ENCODE peak calls at places on chromosomes 4 and X, in nine cellular contexts. D is HFFc6, X is transverse colon, J is AG09309, F is GM10248, E is choroid plexus epithelial cell, H is osteocyte, U is type B pancreatic cell, P is mammary epithelial cell. V is an unnamed sample.

GRCh38 chr4:122842984-122843531 is 16.4 kb downstream of the FGF2 start:
- DNase-seq in D (no peak), X (peak), J (no peak), F (no peak), E (no peak), H (no peak), U (no peak), P (no peak), V (no peak)

GRCh38 chrX:105460366-105460765 is 239.9 kb upstream of the TEX13A start:
- DNase-seq in D (peak), X (no peak), J (no peak), F (no peak), E (peak), H (no peak), U (no peak), P (peak), V (no peak)

GRCh38 chrX:103513067-103513466 is 6.2 kb downstream of the RAB40A start:
- DNase-seq in D (no peak), X (no peak), J (no peak), F (no peak), E (peak), H (no peak), U (no peak), P (no peak), V (no peak)

GRCh38 chrX:153816821-153817220 is 13.5 kb downstream of the PDZD4 start:
- DNase-seq in D (no peak), X (no peak), J (no peak), F (no peak), E (no peak), H (no peak), U (no peak), P (no peak), V (no peak)

GRCh38 chr4:79917246-79917645 is 155.8 kb downstream of the ANTXR2 start:
- DNase-seq in D (peak), X (peak), J (peak), F (peak), E (peak), H (no peak), U (no peak), P (peak), V (peak)

GRCh38 chr4:101201421-101201820 is 145.9 kb downstream of the PPP3CA start:
- DNase-seq in D (no peak), X (no peak), J (no peak), F (no peak), E (no peak), H (no peak), U (no peak), P (peak), V (no peak)

GRCh38 chr4:11218692-11219091 is 210.0 kb downstream of the HS3ST1 start:
- DNase-seq in D (no peak), X (no peak), J (no peak), F (no peak), E (peak), H (no peak), U (no peak), P (no peak), V (no peak)

GRCh38 chr4:87044511-87045369 is 109.9 kb downstream of the AFF1 start:
- DNase-seq in D (no peak), X (no peak), J (no peak), F (no peak), E (no peak), H (no peak), U (no peak), P (no peak), V (no peak)

GRCh38 chrX:10137516-10137915 is 19.3 kb upstream of the CLCN4 start:
- DNase-seq in D (no peak), X (no peak), J (no peak), F (no peak), E (no peak), H (no peak), U (no peak), P (no peak), V (no peak)

GRCh38 chrX:14356401-14356800 is 172.9 kb upstream of the GLRA2 start:
- DNase-seq in D (peak), X (no peak), J (peak), F (no peak), E (peak), H (no peak), U (no peak), P (peak), V (no peak)

GRCh38 chr4:14916554-14917304 is 85.6 kb upstream of the CPEB2 start:
- DNase-seq in D (peak), X (no peak), J (no peak), F (no peak), E (peak), H (no peak), U (no peak), P (peak), V (no peak)

GRCh38 chr4:76799718-76800117 is 98.2 kb downstream of the SOWAHB start:
- DNase-seq in D (no peak), X (no peak), J (no peak), F (no peak), E (no peak), H (no peak), U (no peak), P (no peak), V (no peak)

GRCh38 chr4:70240192-70240591 is 2.2 kb upstream of the CSN3 start:
- DNase-seq in D (no peak), X (no peak), J (no peak), F (no peak), E (peak), H (no peak), U (no peak), P (no peak), V (no peak)

GRCh38 chr4:23484689-23485088 is 405.2 kb downstream of the PPARGC1A start:
- DNase-seq in D (no peak), X (no peak), J (no peak), F (no peak), E (no peak), H (no peak), U (no peak), P (no peak), V (no peak)

GRCh38 chr4:55033296-55033695 is 92.1 kb downstream of the KDR start:
- DNase-seq in D (no peak), X (no peak), J (no peak), F (no peak), E (no peak), H (no peak), U (no peak), P (no peak), V (no peak)

GRCh38 chr4:92307156-92307555 is 3.4 kb downstream of the GRID2 start:
- DNase-seq in D (no peak), X (no peak), J (no peak), F (no peak), E (no peak), H (no peak), U (no peak), P (no peak), V (no peak)

GRCh38 chr4:114108869-114109268 is 129.4 kb upstream of the ARSJ start:
- DNase-seq in D (peak), X (no peak), J (no peak), F (no peak), E (peak), H (no peak), U (no peak), P (peak), V (peak)

GRCh38 chrX:109840585-109840984 is 107.5 kb upstream of the ACSL4 start:
- DNase-seq in D (peak), X (peak), J (peak), F (no peak), E (peak), H (no peak), U (no peak), P (peak), V (no peak)

GRCh38 chr4:17812801-17813200 is 2.0 kb downstream of the NCAPG start:
- DNase-seq in D (no peak), X (no peak), J (no peak), F (no peak), E (peak), H (no peak), U (no peak), P (no peak), V (no peak)

GRCh38 chr4:93063325-93063724 is 759.6 kb downstream of the GRID2 start:
- DNase-seq in D (no peak), X (no peak), J (no peak), F (no peak), E (no peak), H (no peak), U (no peak), P (no peak), V (no peak)

GRCh38 chr4:10461091-10461849 is 4.0 kb upstream of the ZNF518B start:
- DNase-seq in D (no peak), X (peak), J (no peak), F (peak), E (peak), H (peak), U (peak), P (peak), V (peak)

GRCh38 chrX:63784902-63785692 is at the start of gene ARHGEF9:
- DNase-seq in D (no peak), X (peak), J (no peak), F (no peak), E (peak), H (no peak), U (peak), P (no peak), V (peak)

GRCh38 chrX:75230296-75230695 is 43.6 kb upstream of the UPRT start:
- DNase-seq in D (no peak), X (no peak), J (no peak), F (no peak), E (no peak), H (no peak), U (no peak), P (no peak), V (no peak)

GRCh38 chr4:56689231-56689630 is 8.1 kb upstream of the HOPX start:
- DNase-seq in D (no peak), X (no peak), J (no peak), F (no peak), E (no peak), H (no peak), U (no peak), P (no peak), V (no peak)

DNA sequence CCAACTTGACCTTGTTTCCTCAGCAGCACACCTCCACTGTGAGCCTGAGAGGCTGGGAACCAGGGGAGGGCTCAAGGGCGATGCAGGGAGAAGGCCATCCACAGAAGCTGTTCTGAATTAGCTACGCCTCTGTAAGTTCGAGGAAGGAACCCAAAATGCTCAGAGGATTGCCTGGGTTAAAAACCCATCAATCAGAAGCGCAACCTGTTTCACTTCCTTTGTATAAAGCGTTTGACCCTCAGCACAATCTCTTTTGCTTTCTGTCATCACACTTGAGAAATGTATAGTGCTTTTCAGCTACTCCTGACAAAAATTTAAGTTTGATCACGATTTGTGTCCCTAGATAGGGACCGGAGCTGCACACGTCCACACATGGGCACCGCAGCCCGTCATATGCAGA is 48.0 kb upstream of the MAP3K15 start:
- DNase-seq in D (no peak), X (no peak), J (no peak), F (no peak), E (no peak), H (no peak), U (no peak), P (no peak), V (no peak)
- TF ChIP-seq CTCF in D (no peak), X (no peak), J (no peak), F (no peak), E (no peak), H (no peak), U (no peak), P (no peak), V (no peak)

GRCh38 chr4:97984545-97985131 is 158.6 kb downstream of the STPG2 start:
- DNase-seq in D (no peak), X (no peak), J (no peak), F (no peak), E (peak), H (no peak), U (no peak), P (no peak), V (peak)
- TF ChIP-seq CTCF in D (peak), X (no peak), J (peak), F (no peak), E (peak), H (peak), U (peak), P (peak), V (peak)

DNA sequence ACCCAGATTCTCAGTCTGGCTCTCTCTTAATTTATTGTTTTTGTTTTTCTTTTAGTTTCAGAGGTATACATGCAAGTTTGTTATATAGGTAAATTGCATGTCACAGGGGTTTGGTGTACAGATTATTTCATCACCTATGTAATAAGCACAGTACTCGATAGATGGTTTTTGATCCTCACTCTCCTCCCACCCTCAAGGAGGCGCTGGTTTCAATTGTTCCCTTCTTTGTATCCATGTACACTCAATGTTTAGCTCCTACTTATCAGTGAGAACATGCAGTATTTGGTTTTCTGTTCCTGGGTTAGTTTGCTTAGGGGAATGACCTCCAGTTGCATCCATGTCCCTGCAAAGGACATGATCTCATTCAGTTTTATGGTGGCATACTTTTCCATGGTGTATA is 198.4 kb downstream of the STK32B start:
- DNase-seq in D (no peak), X (no peak), J (no peak), F (no peak), E (no peak), H (no peak), U (no peak), P (no peak), V (no peak)
- TF ChIP-seq CTCF in D (no peak), X (no peak), J (no peak), F (no peak), E (no peak), H (no peak), U (no peak), P (no peak), V (no peak)

GRCh38 chr4:60846678-60847077 is 353.4 kb upstream of the ADGRL3 start:
- DNase-seq in D (no peak), X (no peak), J (no peak), F (no peak), E (no peak), H (no peak), U (no peak), P (no peak), V (no peak)

DNA sequence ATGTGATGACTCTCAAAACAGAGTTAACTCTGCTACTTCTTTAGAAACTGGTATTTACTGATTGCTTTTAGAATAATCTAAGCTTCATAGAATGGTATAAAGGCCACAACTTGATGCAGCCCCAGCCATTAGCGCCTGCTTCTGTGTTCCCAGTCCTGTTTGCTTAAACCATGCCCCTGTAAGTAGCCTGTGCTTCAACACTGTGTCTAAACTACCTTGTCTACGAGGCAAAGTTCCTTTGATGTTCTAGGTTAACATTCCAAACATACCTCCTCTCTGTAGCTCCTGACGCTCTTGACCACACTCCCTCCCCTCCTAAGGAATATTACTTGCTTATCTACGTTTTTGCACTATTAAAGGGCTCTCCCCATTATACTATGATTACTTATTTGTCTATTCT is 352.5 kb upstream of the ADGRL3 start:
- DNase-seq in D (no peak), X (no peak), J (no peak), F (no peak), E (no peak), H (no peak), U (no peak), P (no peak), V (no peak)
- TF ChIP-seq CTCF in D (no peak), X (no peak), J (no peak), F (no peak), E (no peak), H (no peak), U (no peak), P (no peak), V (no peak)

GRCh38 chrX:13285693-13286092 is 34.2 kb downstream of the ATXN3L start:
- DNase-seq in D (no peak), X (no peak), J (no peak), F (no peak), E (no peak), H (no peak), U (no peak), P (no peak), V (no peak)
- TF ChIP-seq CTCF in D (no peak), X (no peak), J (no peak), F (no peak), E (no peak), H (no peak), U (no peak), P (no peak), V (no peak)

DNA sequence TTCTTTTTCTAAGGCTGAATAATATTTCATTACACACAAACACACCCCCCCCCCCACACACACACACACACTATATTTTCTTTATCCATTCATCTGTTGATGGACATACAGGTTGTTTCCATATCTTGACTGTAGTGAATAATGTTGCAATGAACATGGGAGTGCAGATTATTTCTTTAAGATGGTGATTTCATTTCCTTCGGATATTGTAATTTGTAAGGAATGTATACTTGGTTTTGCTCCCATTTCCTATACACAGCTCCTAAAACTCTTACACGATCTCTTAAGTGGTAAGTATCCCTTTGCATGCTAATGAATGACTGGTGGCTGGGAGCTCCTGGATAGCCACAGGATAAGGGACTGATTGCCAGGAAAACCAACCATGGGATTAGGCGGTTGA is 14.7 kb upstream of the RBMXL3 start:
- DNase-seq in D (no peak), X (no peak), J (no peak), F (no peak), E (no peak), H (no peak), U (no peak), P (no peak), V (no peak)
- TF ChIP-seq CTCF in D (no peak), X (no peak), J (no peak), F (no peak), E (no peak), H (no peak), U (no peak), P (no peak), V (no peak)

GRCh38 chr4:182223708-182224107 is 19.5 kb upstream of the TENM3 start:
- DNase-seq in D (no peak), X (no peak), J (no peak), F (no peak), E (no peak), H (no peak), U (no peak), P (no peak), V (no peak)

GRCh38 chr4:182224192-182224850 is 18.9 kb upstream of the TENM3 start:
- DNase-seq in D (no peak), X (no peak), J (no peak), F (no peak), E (no peak), H (no peak), U (no peak), P (no peak), V (no peak)

GRCh38 chr4:182225257-182225852 is 17.8 kb upstream of the TENM3 start:
- DNase-seq in D (no peak), X (no peak), J (no peak), F (no peak), E (no peak), H (no peak), U (no peak), P (no peak), V (no peak)

GRCh38 chr4:182221987-182222386 is 21.2 kb upstream of the TENM3 start:
- DNase-seq in D (no peak), X (no peak), J (no peak), F (no peak), E (no peak), H (no peak), U (no peak), P (no peak), V (no peak)

DNA sequence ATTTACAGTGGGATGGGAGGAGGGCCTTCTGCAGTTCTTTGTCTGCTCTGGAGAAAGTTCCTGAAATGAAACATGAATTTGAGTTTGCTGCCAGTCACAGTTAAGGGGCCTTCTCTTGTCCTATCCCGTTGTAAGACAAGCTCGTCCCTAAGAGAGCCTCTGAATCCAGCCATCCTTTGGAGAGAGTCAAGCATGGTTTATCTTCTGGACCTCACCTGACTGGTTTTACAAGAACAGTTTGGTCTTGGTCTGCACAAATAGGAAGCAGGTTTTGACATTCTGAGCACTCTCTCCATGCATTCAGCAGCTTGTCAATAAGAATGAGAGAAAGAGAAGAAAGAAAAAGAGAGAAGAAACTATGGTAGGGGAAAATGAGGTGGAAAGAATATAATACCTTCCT is 20.4 kb upstream of the TENM3 start:
- DNase-seq in D (no peak), X (no peak), J (no peak), F (no peak), E (no peak), H (no peak), U (no peak), P (no peak), V (no peak)
- TF ChIP-seq CTCF in D (no peak), X (no peak), J (no peak), F (no peak), E (no peak), H (no peak), U (no peak), P (no peak), V (no peak)

DNA sequence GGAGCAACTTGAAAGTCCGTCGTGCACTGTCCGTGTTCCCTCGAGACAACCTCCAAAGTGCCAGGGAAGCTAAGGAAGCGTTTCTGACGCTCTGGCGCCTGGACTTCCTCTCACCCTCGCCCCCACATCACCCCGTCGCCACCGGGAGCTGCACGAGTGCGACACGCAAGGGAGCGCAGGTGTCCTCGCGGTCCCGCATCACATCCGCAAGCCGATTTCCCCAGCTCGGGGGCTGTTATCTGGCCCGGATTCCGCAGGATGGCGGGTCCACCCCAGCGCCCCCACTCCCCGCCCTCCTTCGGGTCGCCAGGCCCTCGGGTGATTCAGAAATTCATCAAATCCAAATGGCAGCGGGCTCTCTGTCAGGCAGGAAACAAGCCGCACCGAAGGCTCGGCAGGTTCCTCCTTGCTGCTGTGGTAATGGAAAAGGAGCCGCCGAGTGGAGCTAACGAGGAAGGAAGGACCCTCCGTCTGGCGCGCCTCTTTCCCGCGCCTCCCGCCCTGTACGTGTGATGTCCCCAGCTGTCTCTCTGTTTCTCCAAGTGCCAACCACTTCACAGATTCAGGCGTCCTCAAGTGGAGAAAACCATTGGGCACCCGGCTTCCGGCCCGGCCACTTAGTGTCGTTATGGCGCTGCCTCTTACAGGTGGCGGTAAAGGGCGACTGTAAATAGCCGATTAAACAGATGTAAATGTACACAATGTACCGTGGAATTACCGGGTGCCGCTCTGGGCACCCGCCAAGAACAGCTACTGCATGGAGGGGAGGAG is 901 bp upstream of the SETD7 start:
- DNase-seq in D (no peak), X (peak), J (no peak), F (peak), E (no peak), H (peak), U (no peak), P (peak), V (peak)
- TF ChIP-seq CTCF in D (no peak), X (peak), J (no peak), F (peak), E (no peak), H (peak), U (peak), P (no peak), V (no peak)